ENCODE peak calls at places on chromosome 15, in six cellular contexts. C, G, K, E, A and N are unnamed samples.
A peak's percentile ranks its signal among the peaks of the same experiment; 100 is the strongest.

GRCh38 chr15:78177447-78177873 is 28.3 kb downstream of the IDH3A start:
- DNase-seq in G (no peak), E (peak; percentile 4), C (peak; percentile 19), A (peak; percentile 26), K (no peak), N (peak; percentile 9)

GRCh38 chr15:39797407-39797806 is 14.8 kb upstream of the FSIP1 start:
- DNase-seq in G (no peak), A (no peak), K (no peak), E (no peak), C (no peak), N (no peak)

GRCh38 chr15:54208786-54209185 is 230.5 kb downstream of the UNC13C start:
- DNase-seq in K (no peak), C (peak; percentile 7), G (no peak), A (no peak), E (no peak), N (no peak)

GRCh38 chr15:33720952-33721351 is 247.3 kb upstream of the CHRM5 start:
- DNase-seq in E (peak; percentile 84), G (no peak), A (peak; percentile 94), C (no peak), K (peak; percentile 79), N (peak; percentile 82)

GRCh38 chr15:30046414-30046813 is 36.3 kb upstream of the GOLGA8J start:
- DNase-seq in E (no peak), C (no peak), A (no peak), K (no peak), G (no peak), N (no peak)

GRCh38 chr15:77508541-77509505 is 88.1 kb downstream of the HMG20A start:
- DNase-seq in A (peak; percentile 45), E (peak; percentile 27), K (peak; percentile 33), C (no peak), G (peak; percentile 68), N (no peak)

GRCh38 chr15:40323953-40324937 is 753 bp downstream of the INAFM2 start:
- DNase-seq in G (peak; percentile 74), C (no peak), A (peak; percentile 37), E (no peak), K (no peak), N (no peak)

GRCh38 chr15:29925227-29926082 is 103.2 kb upstream of the TJP1 start:
- DNase-seq in C (peak; percentile 28), E (peak; percentile 79), K (peak; percentile 68), A (peak; percentile 72), G (peak; percentile 51), N (peak; percentile 86)

GRCh38 chr15:31437686-31438085 is 111.1 kb downstream of the KLF13 start:
- DNase-seq in G (no peak), E (no peak), K (no peak), A (no peak), C (no peak), N (no peak)

GRCh38 chr15:80599359-80599758 is 95.8 kb upstream of the ABHD17C start:
- DNase-seq in A (peak; percentile 75), G (no peak), K (peak; percentile 78), E (peak; percentile 82), C (no peak), N (peak; percentile 84)

GRCh38 chr15:51450001-51450400 is 108.5 kb downstream of the GLDN start:
- DNase-seq in C (no peak), K (peak; percentile 61), G (no peak), A (no peak), E (peak; percentile 72), N (peak; percentile 9)

GRCh38 chr15:76368135-76368588 is 31.6 kb downstream of the ISL2 start:
- DNase-seq in C (no peak), G (no peak), E (peak; percentile 47), A (no peak), K (peak; percentile 26), N (no peak)

GRCh38 chr15:77869021-77869895 is 208.3 kb downstream of the TBC1D2B start:
- DNase-seq in A (peak; percentile 10), K (peak; percentile 21), C (no peak), E (peak; percentile 55), G (peak; percentile 29), N (no peak)

GRCh38 chr15:100215031-100215842 is 126.5 kb downstream of the ADAMTS17 start:
- DNase-seq in A (no peak), E (no peak), G (no peak), K (no peak), C (no peak), N (no peak)

GRCh38 chr15:37125143-37125542 is 24.8 kb upstream of the MEIS2 start:
- DNase-seq in K (no peak), E (no peak), A (no peak), C (no peak), G (no peak), N (peak; percentile 54)

GRCh38 chr15:90881181-90881977 is 2.9 kb upstream of the FES start:
- DNase-seq in G (no peak), K (no peak), E (no peak), C (no peak), A (no peak), N (no peak)

GRCh38 chr15:76470691-76471090 is 134.1 kb downstream of the ISL2 start:
- DNase-seq in G (no peak), K (peak; percentile 78), A (no peak), C (no peak), E (peak; percentile 83), N (peak; percentile 14)

GRCh38 chr15:63380828-63381282 is 791 bp downstream of the CA12 start:
- DNase-seq in G (no peak), K (peak; percentile 47), C (no peak), A (no peak), E (peak; percentile 58), N (no peak)

GRCh38 chr15:45729146-45729545 is 94.3 kb downstream of the SQOR start:
- DNase-seq in C (no peak), G (no peak), E (no peak), K (no peak), A (no peak), N (no peak)

GRCh38 chr15:55407631-55407948 is 569 bp downstream of the CCPG1 start:
- DNase-seq in G (no peak), E (no peak), C (no peak), A (no peak), K (peak; percentile 18), N (peak; percentile 36)

GRCh38 chr15:34481370-34481769 is 43.8 kb upstream of the GOLGA8A start:
- DNase-seq in C (no peak), K (no peak), E (no peak), A (no peak), G (no peak), N (no peak)

GRCh38 chr15:31364301-31365031 is 37.8 kb downstream of the KLF13 start:
- DNase-seq in E (no peak), G (no peak), K (no peak), A (no peak), C (peak; percentile 45), N (no peak)

DNA sequence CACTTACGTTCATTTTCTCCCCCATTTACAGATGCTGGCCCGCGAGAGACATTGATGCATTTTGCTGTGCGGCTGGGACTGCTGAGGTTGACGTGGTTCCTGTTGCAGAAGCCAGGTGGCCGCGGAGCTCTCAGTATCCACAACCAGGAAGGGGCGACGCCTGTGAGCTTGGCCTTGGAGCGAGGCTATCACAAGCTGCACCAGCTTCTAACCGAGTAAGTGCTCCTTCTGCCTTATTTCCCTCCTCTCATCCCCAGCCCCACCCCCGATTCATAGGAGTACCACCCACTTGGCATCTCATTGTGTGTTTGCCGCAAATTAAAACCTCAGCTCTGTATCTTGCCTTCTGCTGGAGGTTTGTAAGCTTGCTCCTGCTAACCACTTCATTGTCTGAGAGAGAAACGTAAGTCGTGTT is 163.3 kb downstream of the AKAP13 start:
- DNase-seq in C (peak; percentile 80), E (no peak), A (peak; percentile 43), K (no peak), G (peak; percentile 90), N (no peak)
- TF ChIP-seq CTCF in C (no peak), E (no peak), A (no peak), K (no peak), G (peak; percentile 32), N (no peak)

GRCh38 chr15:68621535-68621934 is 42.7 kb downstream of the CORO2B start:
- DNase-seq in K (no peak), G (no peak), C (no peak), A (no peak), E (no peak), N (no peak)

GRCh38 chr15:68619303-68619698 is 40.5 kb downstream of the CORO2B start:
- DNase-seq in G (no peak), A (no peak), E (no peak), K (no peak), C (no peak), N (no peak)

GRCh38 chr15:68623301-68623892 is 44.6 kb downstream of the CORO2B start:
- DNase-seq in E (peak; percentile 45), A (no peak), C (no peak), G (no peak), K (no peak), N (no peak)

GRCh38 chr15:68618339-68619302 is 39.8 kb downstream of the CORO2B start:
- DNase-seq in K (peak; percentile 71), G (no peak), A (peak; percentile 77), C (peak; percentile 18), E (peak; percentile 78), N (peak; percentile 56)

DNA sequence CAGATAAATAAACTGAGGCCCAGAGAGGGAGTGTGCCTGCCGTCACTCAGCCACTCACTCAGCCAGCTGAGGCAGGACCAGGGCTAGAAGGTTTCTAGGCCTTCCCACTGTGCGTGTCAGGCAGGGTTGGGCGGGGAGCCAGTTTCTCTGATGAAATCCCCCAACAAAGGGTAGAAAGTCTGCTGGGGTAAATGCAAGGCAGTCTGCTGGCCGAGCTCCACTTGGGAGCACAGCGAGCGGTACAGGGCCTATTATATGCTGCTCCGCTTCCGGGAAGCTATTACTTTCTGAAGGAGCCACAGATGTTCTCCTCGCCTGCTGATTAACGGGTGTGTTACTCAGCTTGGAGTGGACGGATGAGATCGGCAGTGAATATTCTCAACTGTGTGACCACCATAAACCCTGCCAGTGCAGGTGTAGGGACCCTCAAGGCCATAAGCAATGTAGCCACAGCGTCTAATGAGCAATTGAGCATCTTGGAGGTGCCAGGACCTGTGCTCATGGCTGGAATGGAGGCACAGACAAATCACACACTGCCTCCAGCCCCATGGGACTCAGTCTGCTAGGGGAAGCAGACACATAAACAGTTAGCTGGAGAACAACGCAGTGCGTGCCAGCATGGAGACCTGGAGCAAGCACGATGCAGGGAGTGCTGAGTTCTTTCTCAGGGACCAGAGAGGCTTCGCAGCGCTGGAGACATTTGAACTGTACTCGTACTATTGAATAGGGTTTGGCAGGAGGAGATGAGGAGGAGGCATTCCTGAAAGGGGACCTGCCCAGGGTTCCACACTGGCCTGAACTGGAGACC is 42.1 kb downstream of the CORO2B start:
- DNase-seq in E (peak; percentile 97), A (no peak), C (no peak), G (peak; percentile 70), K (peak; percentile 96), N (peak; percentile 96)
- H3K27ac ChIP-seq in E (peak overlapping the region; percentile 79), A (no peak overlapping the region), C (no peak overlapping the region), G (peak overlapping the region; percentile 64), K (peak overlapping the region; percentile 63), N (peak overlapping the region; percentile 69)

DNA sequence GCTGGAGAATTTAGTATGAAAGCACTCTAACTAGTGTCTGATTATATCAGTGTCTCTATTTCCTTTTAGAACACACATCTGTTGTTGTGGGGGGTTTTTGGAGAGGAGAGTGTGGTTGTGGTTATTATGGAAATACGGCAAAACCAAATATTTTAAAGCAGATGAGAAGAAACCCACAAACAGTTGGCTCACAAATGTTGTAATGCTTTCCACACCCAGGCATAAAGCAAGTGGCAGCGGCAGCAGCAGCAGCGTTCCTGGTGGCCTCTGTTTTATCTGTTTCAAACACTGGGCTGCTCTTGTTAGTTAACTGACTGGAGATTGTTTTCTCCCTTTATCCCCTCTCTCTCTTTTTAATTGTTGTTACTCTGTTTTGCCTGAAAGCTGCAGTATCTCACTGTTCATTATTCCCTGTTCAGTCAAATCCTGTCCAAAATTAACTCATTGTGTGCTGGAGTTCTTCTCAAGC is 1045.5 kb upstream of the NR2F2 start:
- DNase-seq in C (peak; percentile 90), A (peak; percentile 88), E (peak; percentile 77), G (no peak), K (peak; percentile 71), N (no peak)
- TF ChIP-seq CTCF in C (no peak), A (peak; percentile 28), E (peak; percentile 38), G (no peak), K (peak; percentile 16), N (peak; percentile 30)

GRCh38 chr15:92655178-92655995 is at the start of gene FAM174B:
- DNase-seq in C (peak; percentile 13), G (peak; percentile 73), K (peak; percentile 39), A (peak; percentile 51), E (peak; percentile 57), N (no peak)
- H3K27ac ChIP-seq in C (no peak within 1 kb of the TSS), G (peak within 1 kb of the TSS; percentile 76), K (no peak within 1 kb of the TSS), A (peak within 1 kb of the TSS; percentile 56), E (no peak within 1 kb of the TSS), N (no peak within 1 kb of the TSS)